ENCODE peak calls at places on chromosome 13, in five cellular contexts. C is NCI-H748 treated with DMSO at 0.1 percent for 48 hours, R is RCC 7860, W is HEK293T, Q is neural crest cell. P is an unnamed sample.

GRCh38 chr13:42039946-42040729 is 8.3 kb upstream of the DGKH start:
- DNase-seq in C (no peak), W (peak; percentile 81), Q (peak; percentile 80), R (peak; percentile 63), P (peak; percentile 94)

GRCh38 chr13:99970761-99971575 is 599 bp downstream of the ZIC5 start:
- DNase-seq in W (peak; percentile 45), R (no peak), Q (no peak), C (no peak), P (no peak)

GRCh38 chr13:20995245-20995829 is 66.0 kb downstream of the LATS2 start:
- DNase-seq in Q (no peak), W (no peak), R (no peak), C (no peak), P (no peak)

GRCh38 chr13:110233682-110234280 is 73.2 kb downstream of the COL4A1 start:
- DNase-seq in Q (no peak), C (no peak), W (no peak), R (no peak), P (no peak)

GRCh38 chr13:41019027-41019487 is at the start of gene ELF1:
- DNase-seq in Q (no peak), R (peak; percentile 77), C (peak; percentile 91), W (peak; percentile 53), P (peak; percentile 56)

GRCh38 chr13:36840718-36841250 is 21.8 kb downstream of the RFXAP start:
- DNase-seq in C (no peak), W (no peak), Q (no peak), R (no peak), P (no peak)

GRCh38 chr13:50162001-50162400 is 146.8 kb downstream of the KCNRG start:
- DNase-seq in W (no peak), R (no peak), C (no peak), Q (no peak), P (no peak)

GRCh38 chr13:72314210-72314609 is 413.2 kb downstream of the MZT1 start:
- DNase-seq in C (no peak), W (no peak), R (no peak), Q (no peak), P (no peak)

GRCh38 chr13:23793711-23794110 is 95.5 kb downstream of the MIPEP start:
- DNase-seq in Q (no peak), R (no peak), W (no peak), C (no peak), P (no peak)

GRCh38 chr13:27012482-27013197 is 159.0 kb downstream of the USP12 start:
- DNase-seq in W (no peak), Q (no peak), R (peak; percentile 16), C (no peak), P (peak; percentile 83)

GRCh38 chr13:98576963-98577822 is at the start of gene STK24:
- DNase-seq in W (peak; percentile 74), R (peak; percentile 36), C (peak; percentile 40), Q (peak; percentile 59), P (peak; percentile 90)

GRCh38 chr13:40336228-40337221 is 329.9 kb downstream of the FOXO1 start:
- DNase-seq in R (no peak), W (no peak), C (no peak), Q (no peak), P (no peak)

GRCh38 chr13:62280590-62280989 is 864.9 kb upstream of the PCDH20 start:
- DNase-seq in C (no peak), R (no peak), Q (no peak), W (no peak), P (no peak)

GRCh38 chr13:30148791-30149190 is 158.6 kb downstream of the KATNAL1 start:
- DNase-seq in R (no peak), W (no peak), Q (no peak), C (no peak), P (no peak)

GRCh38 chr13:43787998-43788397 is 1.2 kb upstream of the ENOX1 start:
- DNase-seq in R (no peak), Q (peak; percentile 40), W (no peak), C (peak; percentile 15), P (no peak)

GRCh38 chr13:62512194-62513141 is 1096.8 kb upstream of the PCDH20 start:
- DNase-seq in W (peak; percentile 85), C (peak; percentile 28), R (peak; percentile 9), Q (peak; percentile 12), P (peak; percentile 61)

GRCh38 chr13:33204130-33204927 is 81.2 kb downstream of the STARD13 start:
- DNase-seq in C (no peak), R (no peak), W (no peak), Q (no peak), P (peak; percentile 95)

GRCh38 chr13:21673592-21674270 is 2.9 kb downstream of the FGF9 start:
- DNase-seq in Q (peak; percentile 57), R (no peak), C (peak; percentile 69), W (peak; percentile 49), P (peak; percentile 38)

GRCh38 chr13:100550433-100550832 is 38.2 kb downstream of the GGACT start:
- DNase-seq in C (no peak), W (peak; percentile 39), Q (peak; percentile 28), R (no peak), P (peak; percentile 72)

GRCh38 chr13:45341034-45341798 is at the start of gene TPT1:
- DNase-seq in C (peak; percentile 98), W (peak; percentile 98), R (peak; percentile 92), Q (peak; percentile 96), P (peak; percentile 100)

GRCh38 chr13:52428295-52428694 is 22.1 kb downstream of the VPS36 start:
- DNase-seq in C (no peak), Q (no peak), R (no peak), W (no peak), P (peak; percentile 48)

GRCh38 chr13:42899266-42899665 is 92.8 kb downstream of the EPSTI1 start:
- DNase-seq in R (no peak), C (no peak), W (no peak), Q (no peak), P (no peak)

GRCh38 chr13:98570929-98571372 is 6.0 kb downstream of the STK24 start:
- DNase-seq in Q (no peak), R (peak; percentile 84), C (peak; percentile 43), W (no peak), P (no peak)

GRCh38 chr13:42066542-42066941 is 18.1 kb downstream of the DGKH start:
- DNase-seq in W (no peak), Q (no peak), R (no peak), C (no peak), P (no peak)

GRCh38 chr13:84455143-84455905 is 573.0 kb upstream of the SLITRK1 start:
- DNase-seq in C (no peak), Q (no peak), R (no peak), W (no peak), P (no peak)

GRCh38 chr13:44148159-44148929 is 225.3 kb upstream of the SERP2 start:
- DNase-seq in C (no peak), W (no peak), Q (no peak), R (no peak), P (no peak)

GRCh38 chr13:23673867-23674605 is 103.8 kb downstream of the TNFRSF19 start:
- DNase-seq in R (no peak), C (no peak), W (no peak), Q (no peak), P (no peak)

P was measured in cardiac muscle cell.